ENCODE peak calls at places on chromosomes 6 and 20, in eight cellular contexts. V is upper lobe of left lung, O is aorta, W is transverse colon, E is PC-3, R is mesendoderm, T is vagina, B is HCT116. C is an unnamed sample.

GRCh38 chr6:53464942-53465460 is 79.9 kb downstream of the GCLC start:
- DNase-seq in O (no peak), V (peak; percentile 91), E (peak; percentile 52), W (peak; percentile 13), T (peak; percentile 95), R (no peak), B (no peak), C (no peak)

GRCh38 chr20:10242166-10242565 is 23.5 kb downstream of the SNAP25 start:
- DNase-seq in O (no peak), B (no peak), W (no peak), E (no peak), T (no peak), R (peak; percentile 19), V (no peak), C (no peak)

GRCh38 chr6:53827485-53827884 is 32.7 kb downstream of the LRRC1 start:
- DNase-seq in B (no peak), E (peak; percentile 14), W (peak; percentile 38), T (no peak), R (no peak), V (no peak), O (no peak), C (no peak)

GRCh38 chr6:170100046-170100445 is 190.8 kb downstream of the DLL1 start:
- DNase-seq in T (peak; percentile 74), V (no peak), B (no peak), R (no peak), W (no peak), E (no peak), O (no peak), C (no peak)

GRCh38 chr6:70398783-70399730 is 14.3 kb upstream of the FAM135A start:
- DNase-seq in V (peak; percentile 75), E (peak; percentile 89), R (peak; percentile 7), O (no peak), B (peak; percentile 97), W (peak; percentile 73), T (no peak), C (no peak)

GRCh38 chr6:97841763-97842162 is 558.7 kb upstream of the MMS22L start:
- DNase-seq in T (no peak), B (no peak), E (no peak), W (no peak), V (no peak), O (no peak), R (no peak), C (no peak)

GRCh38 chr6:47967843-47968242 is 143.2 kb downstream of the PTCHD4 start:
- DNase-seq in E (peak; percentile 66), V (no peak), T (no peak), R (no peak), W (no peak), B (no peak), O (no peak), C (no peak)

GRCh38 chr20:3378138-3378537 is 29.3 kb downstream of the DNAAF9 start:
- DNase-seq in R (no peak), T (no peak), B (no peak), W (no peak), O (no peak), V (no peak), E (no peak), C (no peak)

GRCh38 chr20:3655032-3655405 is 8.2 kb downstream of the GFRA4 start:
- DNase-seq in O (no peak), T (no peak), E (no peak), B (no peak), W (no peak), R (no peak), V (no peak), C (no peak)

GRCh38 chr6:3325210-3325609 is 66.5 kb downstream of the PSMG4 start:
- DNase-seq in R (no peak), T (no peak), W (no peak), V (no peak), E (peak; percentile 43), O (no peak), B (no peak), C (no peak)

GRCh38 chr6:83511901-83512681 is at the start of gene PRSS35:
- DNase-seq in E (peak; percentile 44), R (peak; percentile 95), V (peak; percentile 55), W (peak; percentile 38), B (peak; percentile 32), T (no peak), O (peak; percentile 78), C (no peak)

GRCh38 chr20:36506253-36506652 is 35.1 kb upstream of the MYL9 start:
- DNase-seq in W (no peak), E (peak; percentile 42), B (no peak), R (peak; percentile 54), T (no peak), V (no peak), O (no peak), C (no peak)

GRCh38 chr6:40328376-40328987 is 258.7 kb downstream of the LRFN2 start:
- DNase-seq in O (no peak), V (peak; percentile 46), E (peak; percentile 55), B (peak; percentile 33), T (no peak), R (peak; percentile 86), W (peak; percentile 51), C (no peak)

GRCh38 chr6:12324741-12325140 is 34.6 kb downstream of the EDN1 start:
- DNase-seq in E (peak; percentile 37), W (no peak), V (no peak), T (no peak), R (peak; percentile 92), B (peak; percentile 22), O (no peak), C (no peak)

GRCh38 chr6:54135665-54136370 is 24.6 kb downstream of the MLIP start:
- DNase-seq in B (no peak), O (no peak), V (no peak), R (no peak), W (no peak), E (peak; percentile 63), T (no peak), C (no peak)

GRCh38 chr6:53461041-53461656 is 83.8 kb downstream of the GCLC start:
- DNase-seq in O (no peak), B (no peak), W (no peak), V (no peak), R (no peak), E (no peak), T (no peak), C (no peak)

DNA sequence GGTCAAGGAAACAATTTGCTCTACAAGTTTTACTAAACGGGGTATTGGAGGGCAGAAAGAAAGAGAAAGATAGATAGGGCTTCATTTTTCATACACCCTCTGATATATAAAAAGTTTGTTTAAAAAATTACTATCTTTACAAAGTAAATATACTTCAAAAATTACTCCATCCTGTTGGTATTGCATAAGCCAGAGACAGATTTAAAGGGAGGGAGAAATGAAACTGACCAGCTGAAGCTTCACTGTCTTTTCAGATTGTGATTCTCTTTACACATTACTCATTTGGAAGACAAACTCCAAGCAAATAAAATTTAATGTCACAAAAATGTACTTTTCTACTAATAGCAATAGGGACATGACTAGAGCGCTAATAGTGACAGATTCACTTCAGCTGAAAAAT is 38.6 kb upstream of the MARCKS start:
- DNase-seq in V (no peak), R (no peak), T (no peak), B (no peak), W (no peak), O (no peak), E (no peak), C (no peak)
- H3K4me1 ChIP-seq in V (peaks cover 5% of the 10 kb centered on the region), R (no peaks in the 10 kb centered on the region), T (no peaks in the 10 kb centered on the region), B (no peaks in the 10 kb centered on the region), W (peaks cover 22% of the 10 kb centered on the region), O (no peaks in the 10 kb centered on the region), E (no peaks in the 10 kb centered on the region), C (no peaks in the 10 kb centered on the region)

GRCh38 chr20:50130346-50130703 is 17.4 kb upstream of the UBE2V1 start:
- DNase-seq in T (no peak), B (no peak), V (no peak), R (no peak), E (no peak), W (no peak), O (no peak), C (no peak)
- H3K36me3 ChIP-seq in T (peaks cover 44% of the 10 kb centered on the region), B (peaks cover 36% of the 10 kb centered on the region), V (peaks cover 55% of the 10 kb centered on the region), R (peaks cover 18% of the 10 kb centered on the region), E (peaks cover 74% of the 10 kb centered on the region), W (no peaks in the 10 kb centered on the region), O (no peaks in the 10 kb centered on the region), C (peaks cover 75% of the 10 kb centered on the region)

DNA sequence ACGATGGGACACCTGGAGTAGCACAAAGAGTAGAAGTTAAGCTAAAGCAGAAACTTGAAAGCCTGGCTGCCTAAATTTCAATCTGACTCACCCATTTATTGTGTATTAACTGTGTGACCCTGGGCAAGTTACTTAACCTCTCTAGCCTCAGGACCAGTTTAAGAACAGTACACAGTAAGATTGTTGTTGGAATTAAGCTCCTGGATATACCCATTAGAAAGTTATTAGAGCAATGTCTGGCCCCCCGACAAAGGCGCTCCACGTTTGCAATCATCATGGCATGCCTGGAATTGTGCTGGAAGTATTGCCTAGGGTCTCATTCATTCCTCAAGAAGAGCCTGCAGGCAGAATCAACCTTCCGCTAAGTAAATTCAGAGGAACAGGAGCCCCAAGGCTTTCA is 1.4 kb downstream of the SDC4 start:
- DNase-seq in R (peak; percentile 75), V (no peak), W (no peak), B (no peak), E (peak; percentile 67), T (no peak), O (no peak), C (no peak)
- H3K4me1 ChIP-seq in R (peaks cover 37% of the 10 kb centered on the region), V (peaks cover 54% of the 10 kb centered on the region), W (peaks cover 48% of the 10 kb centered on the region), B (peaks cover 67% of the 10 kb centered on the region), E (peaks cover 58% of the 10 kb centered on the region), T (peaks cover 65% of the 10 kb centered on the region), O (no peaks in the 10 kb centered on the region), C (peaks cover 45% of the 10 kb centered on the region)

GRCh38 chr6:152261179-152261578 is 376.0 kb downstream of the SYNE1 start:
- DNase-seq in E (no peak), T (no peak), O (no peak), V (no peak), R (no peak), W (no peak), B (no peak), C (no peak)

GRCh38 chr6:152259234-152259633 is 377.9 kb downstream of the SYNE1 start:
- DNase-seq in B (no peak), T (no peak), E (no peak), V (no peak), O (no peak), R (no peak), W (no peak), C (no peak)

GRCh38 chr6:152257581-152257980 is 379.6 kb downstream of the SYNE1 start:
- DNase-seq in V (no peak), E (no peak), W (no peak), O (no peak), T (no peak), B (no peak), R (no peak), C (no peak)
- H3K36me3 ChIP-seq in V (peaks cover 59% of the 10 kb centered on the region), E (no peaks in the 10 kb centered on the region), W (no peaks in the 10 kb centered on the region), O (peaks cover 7% of the 10 kb centered on the region), T (peaks cover 38% of the 10 kb centered on the region), B (no peaks in the 10 kb centered on the region), R (no peaks in the 10 kb centered on the region), C (peaks cover 94% of the 10 kb centered on the region)

DNA sequence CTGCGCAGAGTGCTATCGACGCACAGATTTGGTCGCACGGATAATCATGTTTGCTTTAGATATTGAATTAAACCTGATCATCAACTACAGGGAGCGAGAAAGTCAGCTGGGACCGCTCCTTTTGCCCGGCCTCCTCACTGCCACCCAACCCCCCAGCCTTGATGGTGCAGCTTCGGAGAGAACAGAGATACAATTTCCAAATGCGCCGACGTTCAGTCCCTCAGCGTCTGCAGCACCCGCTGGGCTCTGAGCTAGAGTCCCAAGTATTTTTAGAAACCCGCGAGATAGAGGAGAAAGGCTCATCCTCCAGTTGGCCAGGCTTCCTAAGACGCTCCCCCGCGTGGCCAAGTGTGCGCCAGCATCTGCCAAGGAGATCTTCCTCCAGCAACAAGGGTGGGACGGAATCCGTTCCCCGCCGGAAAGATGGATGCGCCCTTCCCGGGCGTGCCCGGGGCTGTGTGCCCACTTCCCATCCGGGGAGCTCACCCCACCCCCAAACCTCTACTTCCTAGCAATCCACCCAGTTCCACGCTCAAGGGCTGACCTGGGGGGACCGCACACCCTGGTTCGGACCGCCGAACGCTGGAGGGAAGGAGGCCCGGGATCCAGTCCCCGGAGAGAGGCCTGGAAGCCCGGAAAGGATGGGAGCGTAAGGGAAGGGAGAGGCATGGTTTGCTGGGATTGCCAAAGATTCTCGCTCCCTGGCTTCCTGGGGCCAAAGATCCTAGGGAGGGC is 4.1 kb downstream of the NKX2-2 start:
- DNase-seq in T (no peak), R (peak; percentile 74), O (peak; percentile 44), E (no peak), W (no peak), V (no peak), B (no peak), C (no peak)
- H3K4me1 ChIP-seq in T (peaks cover 61% of the 10 kb centered on the region), R (no peaks in the 10 kb centered on the region), O (no peaks in the 10 kb centered on the region), E (peaks cover 16% of the 10 kb centered on the region), W (peaks cover 54% of the 10 kb centered on the region), V (peaks cover 66% of the 10 kb centered on the region), B (peaks cover 19% of the 10 kb centered on the region), C (peaks cover 66% of the 10 kb centered on the region)